ENCODE peak calls at places on chromosomes 16 and 17, in seven cellular contexts. J is H9, T is neuronal stem cell, A is H1, R is IMR-90, P is mesenchymal stem cell, O is trophoblast cell. G is an unnamed sample.

GRCh38 chr16:74500907-74501306 is 79.6 kb upstream of the CLEC18B start:
- DNase-seq in J (no peak), T (no peak), A (no peak), R (no peak), P (no peak), O (no peak), G (no peak)

GRCh38 chr17:6088141-6088540 is 18.0 kb downstream of the WSCD1 start:
- DNase-seq in J (no peak), T (no peak), A (no peak), R (no peak), P (no peak), O (no peak), G (no peak)

GRCh38 chr17:28744104-28744801 is 442 bp downstream of the TRAF4 start:
- DNase-seq in J (peak), T (peak), A (peak), R (peak), P (peak), O (peak), G (peak)

GRCh38 chr17:3845361-3845753 is 689 bp downstream of the NCBP3 start:
- DNase-seq in J (no peak), T (no peak), A (no peak), R (no peak), P (peak), O (no peak), G (peak)

GRCh38 chr17:7393613-7394451 is 493 bp downstream of the PLSCR3 start:
- DNase-seq in J (peak), T (no peak), A (peak), R (no peak), P (peak), O (peak), G (peak)

GRCh38 chr16:57536306-57537193 is at the start of gene CCDC102A:
- DNase-seq in J (peak), T (no peak), A (peak), R (no peak), P (no peak), O (peak), G (peak)

GRCh38 chr17:80025140-80025539 is 10.5 kb downstream of the TBC1D16 start:
- DNase-seq in J (peak), T (no peak), A (no peak), R (no peak), P (peak), O (peak), G (peak)

GRCh38 chr16:83806036-83806435 is 1.7 kb upstream of the HSBP1 start:
- DNase-seq in J (no peak), T (no peak), A (no peak), R (no peak), P (no peak), O (no peak), G (no peak)

GRCh38 chr17:49590874-49591273 is 15.2 kb downstream of the NXPH3 start:
- DNase-seq in J (no peak), T (no peak), A (no peak), R (no peak), P (no peak), O (no peak), G (no peak)

GRCh38 chr17:47254403-47254943 is 846 bp downstream of the ITGB3 start:
- DNase-seq in J (peak), T (no peak), A (no peak), R (no peak), P (no peak), O (no peak), G (no peak)

GRCh38 chr17:3964203-3965122 is at the start of gene ATP2A3:
- DNase-seq in J (no peak), T (no peak), A (peak), R (no peak), P (peak), O (no peak), G (peak)

GRCh38 chr16:814974-815373 is 14.4 kb upstream of the GNG13 start:
- DNase-seq in J (no peak), T (no peak), A (no peak), R (peak), P (peak), O (no peak), G (no peak)

GRCh38 chr17:15883617-15884111 is 61.3 kb upstream of the ADORA2B start:
- DNase-seq in J (no peak), T (no peak), A (no peak), R (peak), P (peak), O (peak), G (no peak)

GRCh38 chr16:29806096-29806579 is at the start of gene MAZ:
- DNase-seq in J (no peak), T (no peak), A (no peak), R (peak), P (no peak), O (no peak), G (no peak)

GRCh38 chr16:30740364-30741251 is 7.6 kb upstream of the PHKG2 start:
- DNase-seq in J (peak), T (no peak), A (no peak), R (peak), P (peak), O (peak), G (peak)

GRCh38 chr16:11029948-11030347 is 85.6 kb downstream of the CLEC16A start:
- DNase-seq in J (no peak), T (no peak), A (no peak), R (peak), P (peak), O (no peak), G (no peak)
- H2BK5ac ChIP-seq in J (no peak), T (no peak), A (no peak), R (peak), P (no peak), O (no peak), G (no peak)

GRCh38 chr16:28307936-28308335 is 15.6 kb downstream of the SBK1 start:
- DNase-seq in J (no peak), T (no peak), A (no peak), R (no peak), P (no peak), O (no peak), G (no peak)
- H3K18ac ChIP-seq in J (no peak), T (no peak), A (no peak), R (no peak), P (no peak), O (no peak), G (no peak)

DNA sequence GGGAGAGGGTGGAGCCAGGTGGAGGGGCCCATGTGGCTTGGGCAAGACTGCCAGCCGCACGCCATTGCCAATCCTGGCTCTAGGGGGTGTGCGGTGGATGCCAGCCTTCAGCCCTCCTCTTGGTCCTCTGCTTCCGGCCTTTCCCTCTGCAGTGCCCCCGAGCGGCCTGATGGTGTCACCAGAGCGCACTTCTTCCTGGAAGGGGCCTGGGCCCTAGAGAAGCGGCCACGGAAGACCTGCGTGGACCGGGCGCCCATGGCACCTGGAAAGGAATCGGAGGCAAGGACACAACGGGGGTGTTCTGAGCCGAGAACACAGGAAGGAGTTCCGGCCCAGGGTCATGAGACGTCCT is 93.0 kb downstream of the IRX3 start:
- DNase-seq in J (peak), T (peak), A (peak), R (peak), P (peak), O (peak), G (peak)
- H3K4me2 ChIP-seq in J (peak), T (peak), A (peak), R (peak), P (no peak), O (peak), G (peak)

DNA sequence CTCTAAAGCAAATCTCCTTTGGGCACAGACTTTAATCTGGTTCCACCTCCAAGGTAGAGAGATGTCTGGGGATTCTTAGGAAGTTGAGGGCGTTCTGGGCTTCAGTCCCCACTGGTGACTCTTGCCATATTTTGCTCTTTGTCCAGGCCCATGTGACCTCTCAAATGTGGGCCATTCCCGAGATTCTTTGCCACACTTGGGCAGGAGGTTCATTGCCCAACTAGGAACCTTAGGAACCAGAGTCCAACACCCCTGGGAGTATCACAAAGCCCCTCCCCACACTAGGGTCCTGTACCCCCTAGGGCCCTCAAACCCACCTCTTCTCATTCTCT is 6.5 kb downstream of the KRT14 start:
- DNase-seq in J (no peak), T (no peak), A (no peak), R (no peak), P (no peak), O (peak), G (no peak)
- H2BK5ac ChIP-seq in J (no peak), T (no peak), A (no peak), R (no peak), P (no peak), O (no peak), G (no peak)

DNA sequence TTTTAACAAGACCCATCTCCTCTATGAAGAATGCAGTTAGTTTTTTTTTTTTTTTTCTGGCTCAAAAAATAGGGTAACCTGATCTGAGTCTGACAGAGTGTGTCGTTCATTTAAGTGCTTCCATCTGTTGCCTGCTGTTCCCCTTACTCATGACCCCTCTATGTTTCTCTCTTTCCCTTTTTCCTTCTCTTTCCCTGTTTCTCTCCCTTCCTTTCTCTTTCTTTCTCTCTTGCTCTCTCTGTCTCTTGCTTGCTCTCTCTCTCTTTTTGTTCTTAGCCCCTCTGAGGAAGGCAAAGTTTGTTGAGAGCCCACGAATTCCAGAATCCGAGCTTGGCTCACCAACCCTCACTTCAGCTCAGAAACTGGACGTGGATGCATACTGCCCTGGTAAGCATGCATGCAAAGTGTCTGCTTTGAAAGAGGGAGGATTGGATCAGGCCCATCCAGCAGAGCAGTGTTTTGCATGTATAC is 185.0 kb downstream of the TANC2 start:
- DNase-seq in J (no peak), T (peak), A (no peak), R (peak), P (peak), O (no peak), G (peak)
- H3K18ac ChIP-seq in J (no peak), T (no peak), A (no peak), R (peak), P (no peak), O (no peak), G (no peak)

GRCh38 chr17:57357392-57357784 is 101.1 kb downstream of the MSI2 start:
- DNase-seq in J (no peak), T (no peak), A (no peak), R (no peak), P (no peak), O (no peak), G (no peak)

GRCh38 chr17:57360266-57360665 is 103.9 kb downstream of the MSI2 start:
- DNase-seq in J (no peak), T (no peak), A (no peak), R (no peak), P (no peak), O (no peak), G (no peak)

GRCh38 chr17:57356153-57356721 is 99.9 kb downstream of the MSI2 start:
- DNase-seq in J (no peak), T (no peak), A (no peak), R (no peak), P (no peak), O (no peak), G (no peak)

GRCh38 chr17:57356722-57357391 is 100.5 kb downstream of the MSI2 start:
- DNase-seq in J (no peak), T (peak), A (no peak), R (no peak), P (no peak), O (no peak), G (no peak)

DNA sequence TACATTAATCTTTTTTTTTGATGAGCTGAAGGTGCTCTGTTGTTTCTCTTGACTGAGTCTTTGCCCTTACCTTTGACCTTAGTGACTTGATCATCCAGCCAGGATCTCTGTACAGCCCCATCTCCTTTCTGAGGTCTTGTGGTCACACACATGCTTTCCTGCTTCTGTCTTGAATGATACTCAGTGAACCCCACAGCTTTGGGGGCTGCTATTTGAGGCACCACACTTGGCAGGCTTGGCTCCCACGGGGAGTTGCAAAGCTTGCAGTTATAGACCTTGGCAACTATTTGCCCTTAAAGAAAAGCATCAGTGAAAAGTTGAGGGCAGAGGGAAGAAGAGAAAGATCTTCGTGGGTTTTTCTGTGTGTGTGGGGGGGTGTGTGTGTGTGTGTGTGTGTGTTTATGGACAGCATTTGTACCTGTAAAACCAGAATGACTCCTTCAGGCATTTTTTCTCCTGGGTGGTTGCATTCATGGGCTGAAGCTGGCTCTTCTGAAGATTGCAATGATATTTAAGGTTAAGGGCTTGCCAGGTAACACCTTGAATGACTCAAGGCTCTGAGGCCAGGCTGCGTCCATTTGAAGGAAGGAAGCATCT is 101.6 kb downstream of the MSI2 start:
- DNase-seq in J (no peak), T (no peak), A (no peak), R (no peak), P (no peak), O (peak), G (no peak)
- H3K4me2 ChIP-seq in J (no peak), T (peak), A (no peak), R (no peak), P (no peak), O (no peak), G (no peak)

DNA sequence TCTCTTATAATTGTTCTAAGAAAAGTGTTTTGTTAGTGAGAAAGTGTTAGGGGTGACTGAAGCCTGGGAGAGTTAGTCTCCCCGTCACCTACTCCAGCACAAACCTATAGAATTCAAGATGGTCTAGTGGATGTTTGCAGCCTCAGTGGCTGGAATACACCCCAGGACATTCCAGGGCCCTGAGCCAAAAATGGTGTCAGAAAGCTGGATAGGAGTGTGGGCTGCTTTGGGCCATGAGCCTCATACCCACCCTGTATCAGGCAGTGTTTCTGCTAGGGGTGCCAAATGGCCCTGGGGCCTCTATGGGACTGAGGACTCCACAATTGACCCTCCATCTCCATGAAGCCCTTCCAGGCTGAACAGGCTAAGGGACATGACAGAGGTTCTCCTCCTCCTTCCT is 59.2 kb downstream of the NEUROD2 start:
- DNase-seq in J (no peak), T (no peak), A (no peak), R (no peak), P (no peak), O (no peak), G (no peak)
- H2BK5ac ChIP-seq in J (no peak), T (no peak), A (no peak), R (no peak), P (no peak), O (no peak), G (no peak)

GRCh38 chr17:10192500-10192899 is 5.9 kb downstream of the GAS7 start:
- DNase-seq in J (no peak), T (no peak), A (no peak), R (no peak), P (peak), O (peak), G (no peak)

GRCh38 chr17:10182785-10183184 is 15.6 kb downstream of the GAS7 start:
- DNase-seq in J (no peak), T (no peak), A (no peak), R (no peak), P (no peak), O (no peak), G (no peak)

GRCh38 chr17:10183931-10184930 is 14.2 kb downstream of the GAS7 start:
- DNase-seq in J (no peak), T (no peak), A (no peak), R (no peak), P (no peak), O (no peak), G (peak)

GRCh38 chr17:10186771-10187425 is 11.5 kb downstream of the GAS7 start:
- DNase-seq in J (no peak), T (no peak), A (no peak), R (no peak), P (no peak), O (peak), G (no peak)
- H3K18ac ChIP-seq in J (no peak), T (no peak), A (no peak), R (no peak), P (no peak), O (no peak), G (no peak)